ENCODE peak calls at places on chromosomes 13 and 19, in six cellular contexts. L, R, N, S, Y and A are unnamed samples.

GRCh38 chr19:38842439-38843174 is 7.2 kb downstream of the HNRNPL start:
- DNase-seq in L (no peak), R (no peak), N (no peak), S (no peak), Y (no peak), A (no peak)

GRCh38 chr19:39701291-39701690 is 3.0 kb upstream of the LGALS14 start:
- DNase-seq in L (no peak), R (no peak), N (no peak), S (no peak), Y (no peak), A (peak; percentile 88)

GRCh38 chr13:113759525-113760137 is 605 bp downstream of the TMEM255B start:
- DNase-seq in L (peak; percentile 12), R (no peak), N (peak; percentile 62), S (no peak), Y (no peak), A (no peak)

GRCh38 chr19:10104665-10105221 is 1.4 kb upstream of the PPAN start:
- DNase-seq in L (no peak), R (no peak), N (no peak), S (no peak), Y (no peak), A (peak; percentile 98)

GRCh38 chr13:77062097-77062496 is 35.1 kb upstream of the FBXL3 start:
- DNase-seq in L (no peak), R (no peak), N (no peak), S (no peak), Y (no peak), A (no peak)

GRCh38 chr19:18437481-18438330 is at the start of gene ISYNA1:
- DNase-seq in L (peak; percentile 41), R (no peak), N (no peak), S (no peak), Y (no peak), A (no peak)

GRCh38 chr19:31314849-31315620 is 34.2 kb downstream of the TSHZ3 start:
- DNase-seq in L (no peak), R (no peak), N (no peak), S (no peak), Y (no peak), A (no peak)

GRCh38 chr19:13156968-13157882 is 7.0 kb downstream of the IER2 start:
- DNase-seq in L (no peak), R (no peak), N (no peak), S (no peak), Y (no peak), A (no peak)

DNA sequence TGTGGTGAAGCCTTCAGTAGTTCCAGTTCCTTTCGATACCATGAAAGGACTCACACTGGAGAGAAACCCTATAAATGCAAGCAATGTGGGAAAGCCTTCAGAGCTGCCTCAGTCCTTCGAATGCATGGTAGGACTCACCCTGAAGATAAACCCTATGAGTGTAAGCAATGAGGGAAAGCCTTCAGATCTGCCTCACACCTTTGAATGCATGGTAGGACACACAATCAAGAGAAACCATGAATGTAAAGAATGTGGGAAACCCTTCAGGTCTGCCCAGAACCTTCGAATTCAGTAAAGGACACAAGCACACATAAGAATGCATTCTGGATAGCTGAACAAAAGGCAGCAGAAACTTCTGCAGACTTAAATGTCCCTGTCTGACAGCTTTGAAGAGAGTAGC is 18.3 kb downstream of the ZNF69 start:
- DNase-seq in L (no peak), R (no peak), N (no peak), S (no peak), Y (no peak), A (no peak)
- H3K4me3 ChIP-seq in L (no peak overlapping the region), R (no peak overlapping the region), N (no peak overlapping the region), S (peak overlapping the region; percentile 39), Y (no peak overlapping the region), A (no peak overlapping the region)

DNA sequence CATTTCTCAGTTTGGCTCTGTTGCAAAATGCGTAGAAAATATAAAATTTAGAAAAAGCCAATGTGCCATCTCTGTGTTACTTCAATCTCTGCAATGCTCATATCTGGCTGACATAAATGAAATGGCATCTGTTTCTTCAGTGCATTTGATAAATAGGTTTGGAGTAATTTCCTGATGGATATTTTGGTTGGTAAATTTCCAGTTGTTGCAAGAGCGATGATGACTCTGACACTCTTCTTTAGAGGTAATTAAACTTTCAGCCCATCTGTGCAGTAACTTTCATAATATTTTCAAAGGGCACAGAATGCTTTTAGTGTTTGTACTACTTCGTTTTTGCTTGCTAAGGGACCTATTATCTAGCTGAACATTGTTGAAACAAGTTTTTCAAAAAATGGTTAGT is 1286.4 kb downstream of the PCDH9 start:
- DNase-seq in L (no peak), R (no peak), N (no peak), S (no peak), Y (no peak), A (no peak)
- H3K4me3 ChIP-seq in L (no peak overlapping the region), R (no peak overlapping the region), N (no peak overlapping the region), S (no peak overlapping the region), Y (no peak overlapping the region), A (no peak overlapping the region)

DNA sequence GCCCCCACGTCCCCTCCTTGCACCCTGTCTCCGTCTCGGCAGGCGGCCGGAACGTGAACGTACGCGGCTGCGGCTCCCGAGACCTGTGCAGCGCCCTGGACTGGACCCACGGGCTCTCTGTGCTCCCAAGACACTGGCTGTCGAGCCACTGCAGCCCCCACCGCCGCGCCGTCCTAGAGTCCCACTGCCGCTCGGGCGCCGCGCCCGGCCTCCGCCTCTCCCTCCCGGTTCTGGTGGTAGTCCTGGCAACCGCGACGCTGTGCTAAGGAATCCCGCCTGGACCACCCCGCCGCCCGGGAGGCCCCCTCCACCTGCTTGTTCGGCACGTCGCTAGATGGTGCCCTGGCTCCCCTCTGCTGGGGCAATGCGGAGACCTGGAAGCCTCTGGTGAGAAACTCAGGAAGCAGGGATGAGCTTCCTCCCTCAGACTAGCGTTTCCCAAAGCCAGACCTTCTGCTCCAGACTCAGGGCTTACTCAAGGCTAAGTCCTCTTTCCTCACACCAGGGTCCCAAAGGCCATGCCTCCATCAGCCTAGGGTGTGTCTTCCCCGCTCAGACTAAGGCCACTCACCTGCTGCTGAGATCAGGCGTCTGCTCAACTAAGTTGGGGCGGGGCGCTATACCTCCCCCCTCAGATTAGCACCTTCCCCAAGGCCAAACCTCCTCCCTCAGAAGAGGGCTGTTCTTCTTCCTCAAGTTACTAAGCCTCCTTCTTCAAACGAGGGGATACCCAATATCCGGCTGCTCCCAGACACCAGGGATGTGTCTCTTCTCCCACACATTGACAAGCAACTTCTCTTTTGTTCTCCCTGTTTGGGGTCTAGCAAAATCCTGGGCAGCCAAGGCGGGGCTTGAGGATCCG is 16.1 kb upstream of the IRGC start:
- DNase-seq in L (no peak), R (no peak), N (no peak), S (no peak), Y (peak; percentile 23), A (no peak)
- H3K4me3 ChIP-seq in L (no peak overlapping the region), R (peak overlapping the region; percentile 56), N (peak overlapping the region; percentile 23), S (peak overlapping the region; percentile 59), Y (no peak overlapping the region), A (no peak overlapping the region)

GRCh38 chr13:33798023-33798422 is 19.9 kb upstream of the RFC3 start:
- DNase-seq in L (no peak), R (no peak), N (no peak), S (no peak), Y (no peak), A (no peak)
- H3K4me3 ChIP-seq in L (no peak overlapping the region), R (peak overlapping the region; percentile 45), N (peak overlapping the region; percentile 32), S (peak overlapping the region; percentile 70), Y (no peak overlapping the region), A (no peak overlapping the region)

GRCh38 chr13:79591493-79591892 is 110.5 kb downstream of the NDFIP2 start:
- DNase-seq in L (no peak), R (no peak), N (no peak), S (no peak), Y (no peak), A (no peak)

GRCh38 chr13:79585033-79585432 is 104.1 kb downstream of the NDFIP2 start:
- DNase-seq in L (no peak), R (no peak), N (no peak), S (no peak), Y (no peak), A (no peak)

GRCh38 chr13:79593611-79594275 is 112.8 kb downstream of the NDFIP2 start:
- DNase-seq in L (peak; percentile 91), R (no peak), N (no peak), S (no peak), Y (no peak), A (no peak)

GRCh38 chr13:79593121-79593520 is 112.2 kb downstream of the NDFIP2 start:
- DNase-seq in L (no peak), R (no peak), N (no peak), S (no peak), Y (no peak), A (no peak)

DNA sequence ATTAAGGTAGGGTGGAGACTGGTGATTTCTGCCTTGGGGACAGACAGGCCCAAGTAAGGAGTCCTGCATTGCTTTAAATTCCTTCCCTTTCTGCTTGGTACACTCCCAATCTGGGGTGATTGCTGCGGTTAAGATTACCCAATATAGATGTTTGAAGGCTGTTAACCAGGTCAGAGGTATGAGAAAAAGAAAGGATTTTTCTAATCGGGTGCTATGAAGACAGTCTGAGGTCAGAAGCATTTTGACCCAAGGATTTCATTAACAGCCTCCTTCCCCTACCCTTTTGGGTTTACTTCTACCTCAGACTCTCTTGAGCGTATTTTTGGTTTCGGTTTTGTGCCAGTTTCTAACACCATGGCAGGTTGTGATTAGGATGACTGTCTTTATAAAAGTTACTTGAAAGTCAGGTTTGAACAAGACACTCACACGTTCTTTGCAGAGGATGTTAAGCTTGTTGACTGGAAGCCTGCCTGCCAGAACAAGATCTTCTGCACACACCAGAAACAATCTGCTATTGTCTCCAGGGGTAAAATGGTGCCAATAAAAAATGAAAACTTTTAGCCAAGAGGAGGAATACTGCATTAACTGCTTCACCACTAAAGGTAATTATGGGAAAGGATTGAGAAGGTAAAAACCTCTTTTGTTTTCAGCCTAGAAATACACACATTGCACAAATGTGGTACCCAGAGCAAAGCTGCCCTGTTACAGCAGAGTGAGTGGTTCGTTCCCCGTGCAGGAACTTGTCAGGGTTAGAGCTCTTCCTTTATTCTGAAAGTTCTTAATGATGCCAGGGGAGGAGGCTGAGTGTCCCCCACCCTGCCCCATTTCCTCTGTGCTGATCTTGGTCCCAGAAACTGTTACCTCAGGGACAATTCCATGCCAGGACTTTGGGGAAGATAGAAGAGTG is 108.9 kb downstream of the NDFIP2 start:
- DNase-seq in L (peak; percentile 95), R (no peak), N (no peak), S (no peak), Y (no peak), A (no peak)
- H3K4me3 ChIP-seq in L (peak overlapping the region; percentile 49), R (peak overlapping the region; percentile 51), N (no peak overlapping the region), S (no peak overlapping the region), Y (no peak overlapping the region), A (no peak overlapping the region)

GRCh38 chr19:51904331-51905165 is at the start of gene ZNF649:
- DNase-seq in L (peak; percentile 88), R (peak; percentile 25), N (peak; percentile 88), S (peak; percentile 29), Y (peak; percentile 71), A (peak; percentile 61)
- H3K4me3 ChIP-seq in L (peak within 1 kb of the TSS; percentile 65), R (peak within 1 kb of the TSS; percentile 80), N (peak within 1 kb of the TSS; percentile 69), S (peak within 1 kb of the TSS; percentile 79), Y (peak within 1 kb of the TSS; percentile 86), A (peak within 1 kb of the TSS; percentile 90)

DNA sequence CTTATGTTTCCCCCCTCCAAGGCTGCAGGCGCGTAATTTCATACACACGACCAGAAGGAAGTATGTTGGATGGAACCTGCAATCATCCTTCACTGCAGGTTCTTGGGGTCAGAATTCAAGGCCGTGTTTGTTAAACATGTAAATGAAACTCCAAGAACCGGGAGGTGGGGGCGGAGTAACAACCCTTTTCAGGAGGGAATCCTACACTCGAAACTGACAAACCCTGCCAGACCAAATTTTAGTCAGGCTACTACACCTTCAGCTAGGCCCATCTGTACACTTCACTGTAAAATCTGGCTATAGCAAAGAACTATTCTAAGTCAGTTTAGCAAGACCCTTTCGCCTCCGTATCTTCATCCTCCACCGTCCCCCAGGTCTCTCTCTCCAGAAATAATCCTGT is 1.2 kb downstream of the ZNF607 start:
- DNase-seq in L (peak; percentile 9), R (no peak), N (no peak), S (no peak), Y (no peak), A (no peak)
- H3K4me3 ChIP-seq in L (peak overlapping the region; percentile 85), R (peak overlapping the region; percentile 94), N (peak overlapping the region; percentile 82), S (peak overlapping the region; percentile 94), Y (peak overlapping the region; percentile 87), A (peak overlapping the region; percentile 81)